ENCODE peak calls at places on chromosomes 1 and 21, in nine cellular contexts. M is ecto neural progenitor cell; E is effector CD8-positive, alpha-beta T cell; T is activated CD8-positive, alpha-beta memory T cell treated with anti-CD3 and anti-CD28 coated beads for 1 hour; J is AG09319; K is NCI-H1694; W is GM03348; S is occipital lobe; Y is NCI-H524 treated with DMSO at 0.1 percent for 48 hours. U is an unnamed sample.

GRCh38 chr1:22420456-22421053 is 31.1 kb upstream of the ZBTB40 start:
- DNase-seq in T (peak), W (peak), J (peak), K (peak), Y (no peak), M (peak), E (peak), S (peak), U (peak)

GRCh38 chr21:37944492-37944891 is 28.2 kb upstream of the KCNJ6 start:
- DNase-seq in S (no peak), J (no peak), M (no peak), E (no peak), Y (no peak), T (no peak), W (no peak), K (no peak), U (no peak)

GRCh38 chr1:238961790-238962189 is 424.6 kb upstream of the CHRM3 start:
- DNase-seq in T (no peak), M (no peak), J (no peak), W (no peak), K (no peak), E (no peak), S (no peak), Y (no peak), U (no peak)

GRCh38 chr1:48688102-48688760 is 88.5 kb downstream of the BEND5 start:
- DNase-seq in W (no peak), J (no peak), T (no peak), M (no peak), S (no peak), K (no peak), E (no peak), Y (no peak), U (no peak)

GRCh38 chr21:32772281-32773047 is 909 bp upstream of the PAXBP1 start:
- DNase-seq in J (no peak), S (peak), K (no peak), T (peak), E (peak), W (peak), Y (no peak), M (no peak), U (peak)

GRCh38 chr1:192810253-192810880 is 1.5 kb downstream of the RGS2 start:
- DNase-seq in S (no peak), Y (no peak), W (no peak), E (no peak), T (no peak), M (peak), J (no peak), K (no peak), U (peak)

GRCh38 chr1:61436016-61436415 is 288.9 kb downstream of the TM2D1 start:
- DNase-seq in T (no peak), M (no peak), E (no peak), Y (no peak), J (no peak), K (no peak), W (no peak), S (no peak), U (peak)

GRCh38 chr21:26844258-26845065 is 747 bp downstream of the ADAMTS1 start:
- DNase-seq in J (no peak), K (no peak), E (no peak), M (peak), Y (peak), T (no peak), W (peak), S (peak), U (peak)

GRCh38 chr1:202274611-202275010 is 67.1 kb downstream of the UBE2T start:
- DNase-seq in J (no peak), T (peak), S (no peak), M (no peak), W (peak), E (peak), Y (no peak), K (no peak), U (peak)

GRCh38 chr21:46001821-46002681 is 20.5 kb downstream of the COL6A1 start:
- DNase-seq in Y (no peak), J (no peak), K (no peak), S (no peak), E (no peak), M (peak), T (no peak), W (peak), U (no peak)

GRCh38 chr1:234691567-234691966 is 81.6 kb upstream of the IRF2BP2 start:
- DNase-seq in K (peak), J (no peak), T (no peak), Y (no peak), M (no peak), S (no peak), E (no peak), W (peak), U (no peak)

GRCh38 chr1:228515200-228515834 is 28.1 kb downstream of the RNF187 start:
- DNase-seq in S (no peak), E (peak), Y (no peak), M (no peak), K (peak), W (peak), J (peak), T (no peak), U (peak)

GRCh38 chr1:15033264-15033663 is 120.3 kb upstream of the TMEM51 start:
- DNase-seq in Y (no peak), S (no peak), K (no peak), E (no peak), T (no peak), M (no peak), W (no peak), J (no peak), U (no peak)

GRCh38 chr1:50645147-50645546 is 221.9 kb upstream of the DMRTA2 start:
- DNase-seq in Y (no peak), M (no peak), K (no peak), J (no peak), T (no peak), W (no peak), S (no peak), E (no peak), U (no peak)

GRCh38 chr1:29186252-29186651 is 4.6 kb upstream of the SRSF4 start:
- DNase-seq in Y (no peak), S (no peak), K (no peak), E (no peak), M (no peak), W (no peak), J (no peak), T (no peak), U (no peak)

GRCh38 chr1:216183007-216183406 is 240.2 kb downstream of the USH2A start:
- DNase-seq in W (peak), T (no peak), S (no peak), M (no peak), Y (peak), K (peak), J (no peak), E (no peak), U (no peak)

GRCh38 chr1:223771814-223772770 is 59.8 kb downstream of the CAPN2 start:
- DNase-seq in M (peak), W (peak), J (no peak), S (no peak), E (no peak), Y (no peak), K (no peak), T (no peak), U (peak)

GRCh38 chr1:71157151-71157550 is 76.3 kb upstream of the ZRANB2 start:
- DNase-seq in W (no peak), J (no peak), Y (no peak), M (no peak), K (no peak), S (no peak), E (no peak), T (no peak), U (no peak)

GRCh38 chr1:38789498-38790169 is 69.9 kb downstream of the RRAGC start:
- DNase-seq in W (no peak), Y (no peak), T (no peak), J (no peak), M (no peak), K (peak), S (no peak), E (no peak), U (peak)

GRCh38 chr1:222394224-222394623 is 153.7 kb downstream of the HHIPL2 start:
- DNase-seq in E (no peak), M (no peak), T (no peak), Y (no peak), S (no peak), K (no peak), W (no peak), J (no peak), U (no peak)

GRCh38 chr1:53959664-53960250 is 13.6 kb downstream of the LRRC42 start:
- DNase-seq in Y (no peak), M (no peak), T (no peak), J (no peak), W (peak), S (no peak), K (peak), E (no peak), U (peak)